ENCODE peak calls at places on chromosomes 3 and 15, in ten cellular contexts. N is activated gamma-delta T cell treated with Interleukin-2 at 50 U/mL for 16 hours, S is fibroblast of lung, Y is neuronal stem cell, O is hypothalamus, C is hepatocyte, D is fibroblast of the aortic adventitia, Q is foreskin fibroblast, Z is cardiac muscle cell, H is putamen. X is an unnamed sample.

GRCh38 chr3:146099316-146099715 is 61.7 kb downstream of the PLOD2 start:
- DNase-seq in N (no peak), S (no peak), Y (no peak), O (no peak), C (no peak), D (no peak), Q (no peak), Z (no peak), H (no peak), X (no peak)

GRCh38 chr3:168088106-168088722 is 7.5 kb downstream of the GOLIM4 start:
- DNase-seq in N (peak), S (no peak), Y (no peak), O (no peak), C (no peak), D (no peak), Q (no peak), Z (peak), H (no peak), X (peak)

GRCh38 chr15:60682115-60682514 is 203.2 kb upstream of the ICE2 start:
- DNase-seq in N (no peak), S (peak), Y (no peak), O (no peak), C (no peak), D (peak), Q (peak), Z (no peak), H (no peak), X (peak)

GRCh38 chr3:3632439-3632838 is 166.8 kb upstream of the LRRN1 start:
- DNase-seq in N (no peak), S (no peak), Y (no peak), O (no peak), C (no peak), D (no peak), Q (no peak), Z (no peak), H (no peak), X (no peak)

GRCh38 chr3:15903776-15904720 is 106.3 kb upstream of the ANKRD28 start:
- DNase-seq in N (no peak), S (no peak), Y (no peak), O (no peak), C (no peak), D (peak), Q (no peak), Z (no peak), H (no peak), X (no peak)

GRCh38 chr15:66126057-66126855 is 127.3 kb downstream of the MEGF11 start:
- DNase-seq in N (no peak), S (no peak), Y (no peak), O (no peak), C (no peak), D (no peak), Q (no peak), Z (no peak), H (no peak), X (no peak)

GRCh38 chr3:180229113-180229512 is 192.4 kb upstream of the PEX5L start:
- DNase-seq in N (no peak), S (peak), Y (no peak), O (no peak), C (no peak), D (no peak), Q (no peak), Z (no peak), H (no peak), X (no peak)

GRCh38 chr15:80274554-80274953 is 22.5 kb upstream of the CTXND1 start:
- DNase-seq in N (no peak), S (no peak), Y (no peak), O (no peak), C (no peak), D (no peak), Q (no peak), Z (no peak), H (no peak), X (no peak)

GRCh38 chr3:168162172-168162571 is 66.4 kb upstream of the GOLIM4 start:
- DNase-seq in N (no peak), S (peak), Y (no peak), O (no peak), C (no peak), D (peak), Q (peak), Z (no peak), H (no peak), X (peak)

GRCh38 chr3:51340989-51341636 is 44.0 kb upstream of the MANF start:
- DNase-seq in N (no peak), S (no peak), Y (no peak), O (no peak), C (no peak), D (peak), Q (peak), Z (no peak), H (peak), X (no peak)

GRCh38 chr3:9955067-9955502 is 2.9 kb upstream of the PRRT3 start:
- DNase-seq in N (no peak), S (peak), Y (no peak), O (no peak), C (no peak), D (peak), Q (no peak), Z (peak), H (no peak), X (no peak)

GRCh38 chr15:71780349-71780976 is 29.9 kb upstream of the NR2E3 start:
- DNase-seq in N (peak), S (peak), Y (peak), O (no peak), C (peak), D (peak), Q (peak), Z (peak), H (no peak), X (peak)

GRCh38 chr3:49872801-49873281 is 3.1 kb upstream of the CAMKV start:
- DNase-seq in N (no peak), S (no peak), Y (no peak), O (no peak), C (peak), D (no peak), Q (no peak), Z (no peak), H (peak), X (no peak)

GRCh38 chr3:19901918-19902317 is 32.1 kb downstream of the EFHB start:
- DNase-seq in N (no peak), S (no peak), Y (no peak), O (no peak), C (no peak), D (peak), Q (no peak), Z (no peak), H (no peak), X (no peak)

GRCh38 chr3:56197991-56198390 is 270.3 kb downstream of the ERC2 start:
- DNase-seq in N (no peak), S (no peak), Y (no peak), O (no peak), C (no peak), D (no peak), Q (no peak), Z (no peak), H (no peak), X (no peak)

GRCh38 chr15:87477759-87478687 is 778.5 kb downstream of the NTRK3 start:
- DNase-seq in N (no peak), S (peak), Y (peak), O (peak), C (peak), D (peak), Q (peak), Z (peak), H (peak), X (no peak)

GRCh38 chr3:47495886-47496285 is 17.6 kb downstream of the ELP6 start:
- DNase-seq in N (no peak), S (no peak), Y (no peak), O (no peak), C (no peak), D (no peak), Q (no peak), Z (no peak), H (no peak), X (no peak)

GRCh38 chr3:55075846-55076245 is 148.0 kb upstream of the LRTM1 start:
- DNase-seq in N (no peak), S (no peak), Y (no peak), O (no peak), C (no peak), D (no peak), Q (no peak), Z (no peak), H (no peak), X (peak)

GRCh38 chr3:26068890-26069289 is 279.0 kb downstream of the OXSM start:
- DNase-seq in N (no peak), S (no peak), Y (no peak), O (no peak), C (no peak), D (no peak), Q (no peak), Z (no peak), H (no peak), X (no peak)

GRCh38 chr3:43723121-43723734 is 32.5 kb downstream of the ABHD5 start:
- DNase-seq in N (no peak), S (peak), Y (no peak), O (no peak), C (no peak), D (peak), Q (no peak), Z (no peak), H (no peak), X (peak)

GRCh38 chr3:71857926-71858325 is 73.0 kb upstream of the PROK2 start:
- DNase-seq in N (no peak), S (no peak), Y (no peak), O (no peak), C (no peak), D (no peak), Q (no peak), Z (no peak), H (no peak), X (no peak)

GRCh38 chr3:42263354-42264346 is 2.3 kb downstream of the CCK start:
- DNase-seq in N (no peak), S (no peak), Y (peak), O (no peak), C (peak), D (no peak), Q (no peak), Z (peak), H (no peak), X (no peak)

GRCh38 chr3:180467177-180467576 is 134.8 kb upstream of the TTC14 start:
- DNase-seq in N (no peak), S (no peak), Y (no peak), O (no peak), C (no peak), D (peak), Q (no peak), Z (no peak), H (no peak), X (peak)

GRCh38 chr15:93894438-93894837 is 336.9 kb upstream of the MCTP2 start:
- DNase-seq in N (no peak), S (no peak), Y (no peak), O (no peak), C (no peak), D (no peak), Q (no peak), Z (no peak), H (no peak), X (no peak)

GRCh38 chr15:55247766-55248427 is 41.7 kb downstream of the RAB27A start:
- DNase-seq in N (no peak), S (no peak), Y (no peak), O (no peak), C (no peak), D (no peak), Q (no peak), Z (no peak), H (no peak), X (no peak)

GRCh38 chr3:179682681-179683080 is 29.8 kb downstream of the USP13 start:
- DNase-seq in N (no peak), S (no peak), Y (no peak), O (no peak), C (no peak), D (no peak), Q (no peak), Z (no peak), H (no peak), X (no peak)

GRCh38 chr3:117814975-117815374 is 1105.4 kb downstream of the TUSC7 start:
- DNase-seq in N (no peak), S (peak), Y (no peak), O (no peak), C (no peak), D (peak), Q (peak), Z (no peak), H (no peak), X (no peak)

GRCh38 chr3:66642484-66642883 is 141.7 kb upstream of the LRIG1 start:
- DNase-seq in N (no peak), S (no peak), Y (no peak), O (no peak), C (peak), D (no peak), Q (no peak), Z (no peak), H (no peak), X (no peak)

GRCh38 chr3:149373235-149374125 is 4.0 kb downstream of the TM4SF1 start:
- DNase-seq in N (no peak), S (peak), Y (no peak), O (no peak), C (peak), D (peak), Q (peak), Z (no peak), H (no peak), X (peak)

GRCh38 chr3:75938921-75939320 is 153.6 kb upstream of the ZNF717 start:
- DNase-seq in N (no peak), S (peak), Y (no peak), O (no peak), C (no peak), D (no peak), Q (no peak), Z (no peak), H (no peak), X (peak)

GRCh38 chr3:49727154-49727923 is 3.6 kb upstream of the GMPPB start:
- DNase-seq in N (no peak), S (no peak), Y (no peak), O (no peak), C (no peak), D (no peak), Q (no peak), Z (no peak), H (no peak), X (no peak)

GRCh38 chr3:181700168-181701087 is 11.3 kb upstream of the SOX2 start:
- DNase-seq in N (peak), S (peak), Y (peak), O (peak), C (peak), D (peak), Q (peak), Z (peak), H (peak), X (peak)

GRCh38 chr15:52559022-52559421 is 9.8 kb downstream of the ARPP19 start:
- DNase-seq in N (no peak), S (no peak), Y (no peak), O (no peak), C (no peak), D (no peak), Q (no peak), Z (no peak), H (no peak), X (no peak)

GRCh38 chr15:49238342-49238741 is 68.3 kb downstream of the GALK2 start:
- DNase-seq in N (no peak), S (peak), Y (no peak), O (no peak), C (peak), D (peak), Q (peak), Z (peak), H (no peak), X (peak)

GRCh38 chr3:3031358-3031757 is 78.8 kb downstream of the IL5RA start:
- DNase-seq in N (no peak), S (peak), Y (no peak), O (no peak), C (peak), D (no peak), Q (no peak), Z (no peak), H (no peak), X (no peak)

GRCh38 chr15:85582076-85582718 is 201.8 kb downstream of the AKAP13 start:
- DNase-seq in N (peak), S (peak), Y (no peak), O (no peak), C (no peak), D (peak), Q (peak), Z (no peak), H (no peak), X (peak)

X was measured in HCEC 1CT.